ENCODE peak calls at places on chromosomes 13 and 19, in eight cellular contexts. Q, U, R, X, Z, N, C and E are unnamed samples.

GRCh38 chr13:112462408-112462807 is 86.3 kb downstream of the SPACA7 start:
- DNase-seq in X (no peak), Z (no peak), Q (no peak), R (no peak), C (no peak), U (no peak), N (no peak), E (no peak)

GRCh38 chr13:43298799-43299198 is 275.4 kb downstream of the DNAJC15 start:
- DNase-seq in R (peak), Q (no peak), Z (peak), C (no peak), N (no peak), U (no peak), X (no peak), E (peak)

GRCh38 chr13:34357435-34358232 is 539.7 kb downstream of the RFC3 start:
- DNase-seq in U (no peak), R (no peak), Z (no peak), Q (no peak), X (no peak), C (no peak), N (no peak), E (peak)

GRCh38 chr19:33726756-33727155 is 69.9 kb upstream of the KCTD15 start:
- DNase-seq in Q (no peak), X (no peak), C (no peak), N (no peak), U (no peak), R (peak), Z (no peak), E (no peak)

GRCh38 chr19:4064073-4064550 is 2.6 kb downstream of the ZBTB7A start:
- DNase-seq in X (no peak), U (no peak), Q (peak), N (no peak), Z (no peak), C (no peak), R (no peak), E (peak)

GRCh38 chr13:112762690-112763080 is 72.8 kb downstream of the ATP11A start:
- DNase-seq in Q (no peak), N (no peak), C (no peak), U (no peak), X (no peak), Z (no peak), R (no peak), E (no peak)

GRCh38 chr13:90533866-90534265 is 813.6 kb upstream of the MIR17HG start:
- DNase-seq in Z (no peak), N (no peak), U (no peak), Q (no peak), C (no peak), R (no peak), X (no peak), E (no peak)

GRCh38 chr13:109275848-109276247 is 510.5 kb downstream of the IRS2 start:
- DNase-seq in N (no peak), R (no peak), Q (no peak), C (no peak), X (no peak), U (no peak), Z (no peak), E (no peak)

GRCh38 chr13:29844441-29844840 is 6.0 kb downstream of the UBL3 start:
- DNase-seq in N (no peak), U (no peak), C (no peak), X (no peak), R (no peak), Z (no peak), Q (no peak), E (no peak)

GRCh38 chr19:33797821-33798633 is 1.4 kb downstream of the KCTD15 start:
- DNase-seq in X (no peak), Z (no peak), R (no peak), U (no peak), C (no peak), N (no peak), Q (peak), E (peak)

GRCh38 chr19:39124136-39124764 is 1.3 kb upstream of the PAK4 start:
- DNase-seq in R (no peak), U (no peak), X (no peak), Q (no peak), C (no peak), Z (no peak), N (no peak), E (no peak)

GRCh38 chr19:2149980-2150793 is 1.2 kb downstream of the AP3D1 start:
- DNase-seq in C (no peak), U (no peak), Z (no peak), Q (no peak), R (no peak), N (no peak), X (no peak), E (peak)

GRCh38 chr19:13861392-13861713 is 15.6 kb upstream of the NANOS3 start:
- DNase-seq in R (no peak), U (peak), Z (no peak), N (no peak), X (no peak), Q (no peak), C (no peak), E (peak)

GRCh38 chr19:17406887-17407196 is 1.4 kb upstream of the BST2 start:
- DNase-seq in R (no peak), Q (no peak), N (no peak), X (no peak), Z (no peak), U (no peak), C (no peak), E (no peak)

GRCh38 chr19:39209196-39209595 is 5.1 kb upstream of the SYCN start:
- DNase-seq in R (no peak), X (no peak), U (no peak), Q (no peak), C (no peak), N (no peak), Z (no peak), E (no peak)

GRCh38 chr13:37886879-37887278 is 17.3 kb upstream of the TRPC4 start:
- DNase-seq in N (no peak), U (no peak), C (no peak), Z (no peak), R (no peak), X (no peak), Q (no peak), E (peak)

GRCh38 chr19:12364391-12365093 is 941 bp downstream of the ZNF442 start:
- DNase-seq in C (no peak), U (no peak), N (no peak), X (peak), Z (no peak), R (peak), Q (peak), E (peak)

GRCh38 chr13:76210262-76210661 is 574.1 kb downstream of the LMO7 start:
- DNase-seq in C (no peak), Q (no peak), N (no peak), U (no peak), Z (no peak), R (no peak), X (no peak), E (no peak)

GRCh38 chr13:44141213-44141724 is 232.4 kb upstream of the SERP2 start:
- DNase-seq in N (no peak), Z (no peak), Q (peak), U (no peak), C (no peak), X (no peak), R (no peak), E (no peak)

GRCh38 chr19:56477429-56478338 is 539 bp upstream of the ZNF667 start:
- DNase-seq in N (no peak), C (peak), R (peak), U (no peak), Q (peak), X (peak), Z (peak), E (peak)

GRCh38 chr13:110907951-110908898 is 6.6 kb downstream of the ANKRD10 start:
- DNase-seq in U (no peak), N (no peak), Z (no peak), Q (peak), X (no peak), R (no peak), C (no peak), E (peak)

GRCh38 chr13:109769275-109769674 is 17.1 kb downstream of the IRS2 start:
- DNase-seq in N (no peak), C (no peak), R (no peak), X (no peak), U (no peak), Z (no peak), Q (no peak), E (no peak)

GRCh38 chr19:10514211-10515145 is 2.8 kb downstream of the S1PR5 start:
- DNase-seq in X (no peak), Q (peak), R (no peak), N (no peak), U (no peak), Z (no peak), C (no peak), E (no peak)

GRCh38 chr13:109979186-109979585 is 192.8 kb upstream of the IRS2 start:
- DNase-seq in Q (no peak), C (no peak), X (peak), Z (no peak), U (no peak), N (no peak), R (no peak), E (no peak)

GRCh38 chr19:15187026-15188007 is 13.5 kb downstream of the NOTCH3 start:
- DNase-seq in N (no peak), X (no peak), U (no peak), R (no peak), C (no peak), Z (no peak), Q (peak), E (no peak)

GRCh38 chr19:8209111-8209964 is at the start of gene CERS4:
- DNase-seq in R (peak), C (peak), Q (peak), N (peak), U (peak), Z (peak), X (peak), E (no peak)

GRCh38 chr13:102402292-102402691 is 444 bp upstream of the FGF14 start:
- DNase-seq in U (no peak), R (no peak), N (no peak), C (peak), Z (no peak), Q (peak), X (peak), E (no peak)

GRCh38 chr19:4305659-4306058 is 1.3 kb downstream of the FSD1 start:
- DNase-seq in Z (no peak), Q (no peak), N (no peak), X (no peak), U (no peak), C (peak), R (no peak), E (no peak)

GRCh38 chr19:31515931-31516330 is 166.7 kb upstream of the TSHZ3 start:
- DNase-seq in N (no peak), Q (no peak), C (no peak), R (no peak), X (peak), Z (no peak), U (no peak), E (no peak)

GRCh38 chr19:54142166-54142780 is 4.7 kb downstream of the CNOT3 start:
- DNase-seq in U (no peak), R (no peak), Z (no peak), X (no peak), C (no peak), N (no peak), Q (no peak), E (no peak)

GRCh38 chr19:51830263-51830662 is 35.3 kb downstream of the FPR3 start:
- DNase-seq in N (no peak), C (no peak), Z (no peak), Q (no peak), R (no peak), U (no peak), X (no peak), E (no peak)

GRCh38 chr13:28349371-28349770 is 145.6 kb downstream of the FLT1 start:
- DNase-seq in R (no peak), N (no peak), Q (no peak), U (no peak), Z (no peak), X (no peak), C (no peak), E (no peak)

GRCh38 chr19:30395283-30395682 is 23.1 kb downstream of the ZNF536 start:
- DNase-seq in X (no peak), R (no peak), Q (no peak), C (no peak), N (no peak), U (no peak), Z (no peak), E (no peak)

GRCh38 chr19:41906271-41906670 is 22.0 kb downstream of the ERFL start:
- DNase-seq in C (no peak), U (no peak), N (no peak), Z (no peak), X (no peak), R (no peak), Q (no peak), E (no peak)

GRCh38 chr19:12752056-12752781 is 628 bp downstream of the BEST2 start:
- DNase-seq in Q (no peak), X (no peak), R (no peak), U (no peak), C (no peak), N (no peak), Z (no peak), E (no peak)

GRCh38 chr13:20525144-20525600 is 485 bp downstream of the CRYL1 start:
- DNase-seq in Q (peak), Z (no peak), N (no peak), C (peak), X (peak), R (peak), U (no peak), E (peak)

GRCh38 chr13:93398167-93398566 is 171.6 kb downstream of the GPC6 start:
- DNase-seq in Q (no peak), N (no peak), C (no peak), U (no peak), R (no peak), X (no peak), Z (peak), E (no peak)